ENCODE peak calls at places on chromosome 15, in four cellular contexts. J is GM12878, R is K562, W is endothelial cell of umbilical vein. D is an unnamed sample. For H3K4me1, the result is how much of the 10 kb centered on the place peaks cover.

GRCh38 chr15:63407612-63408011 is 26.0 kb upstream of the CA12 start:
- DNase-seq in J (no peak), R (no peak), W (peak), D (no peak)

GRCh38 chr15:69554321-69554961 is 101.8 kb downstream of the RPLP1 start:
- DNase-seq in J (no peak), R (no peak), W (no peak), D (peak)

GRCh38 chr15:75063338-75063737 is 39.9 kb downstream of the PPCDC start:
- DNase-seq in J (no peak), R (no peak), W (no peak), D (peak)

GRCh38 chr15:94844533-94845390 is 613.4 kb downstream of the MCTP2 start:
- DNase-seq in J (no peak), R (peak), W (peak), D (no peak)

GRCh38 chr15:89836255-89837133 is 21.8 kb upstream of the ANPEP start:
- DNase-seq in J (no peak), R (no peak), W (no peak), D (peak)

GRCh38 chr15:52642386-52643361 is 36.5 kb downstream of the ATOSA start:
- DNase-seq in J (no peak), R (no peak), W (no peak), D (peak)

GRCh38 chr15:86645861-86646393 is 566.3 kb downstream of the AGBL1 start:
- DNase-seq in J (no peak), R (no peak), W (no peak), D (no peak)

GRCh38 chr15:38213392-38213791 is 39.2 kb upstream of the SPRED1 start:
- DNase-seq in J (no peak), R (no peak), W (no peak), D (no peak)

GRCh38 chr15:46996331-46996730 is 721.0 kb upstream of the SEMA6D start:
- DNase-seq in J (no peak), R (no peak), W (no peak), D (no peak)

GRCh38 chr15:52114256-52114655 is 1.7 kb upstream of the BCL2L10 start:
- DNase-seq in J (no peak), R (no peak), W (no peak), D (no peak)

GRCh38 chr15:62390793-62391543 is 225.9 kb upstream of the C2CD4B start:
- DNase-seq in J (no peak), R (peak), W (peak), D (peak)

GRCh38 chr15:88586401-88587162 is 34.6 kb upstream of the AEN start:
- DNase-seq in J (no peak), R (no peak), W (no peak), D (peak)

GRCh38 chr15:39667382-39668127 is 86.7 kb downstream of the THBS1 start:
- DNase-seq in J (no peak), R (no peak), W (no peak), D (no peak)

GRCh38 chr15:96274698-96275097 is 55.8 kb upstream of the NR2F2 start:
- DNase-seq in J (no peak), R (no peak), W (peak), D (no peak)

GRCh38 chr15:90680371-90680935 is 36.7 kb upstream of the BLM start:
- DNase-seq in J (no peak), R (no peak), W (no peak), D (peak)

GRCh38 chr15:62212746-62213145 is 47.7 kb upstream of the C2CD4B start:
- DNase-seq in J (no peak), R (no peak), W (no peak), D (no peak)

GRCh38 chr15:90001062-90001682 is at the start of gene ZNF710:
- DNase-seq in J (no peak), R (peak), W (peak), D (peak)

GRCh38 chr15:48945386-48945785 is 18.3 kb downstream of the SHC4 start:
- DNase-seq in J (no peak), R (no peak), W (peak), D (no peak)

GRCh38 chr15:46260937-46261336 is 626.1 kb downstream of the SQOR start:
- DNase-seq in J (no peak), R (no peak), W (peak), D (no peak)

GRCh38 chr15:93382196-93382820 is 293.3 kb upstream of the RGMA start:
- DNase-seq in J (no peak), R (no peak), W (no peak), D (no peak)

GRCh38 chr15:65368646-65369045 is 9.2 kb downstream of the IGDCC3 start:
- DNase-seq in J (no peak), R (no peak), W (no peak), D (no peak)

GRCh38 chr15:65087411-65087810 is 10.9 kb downstream of the KBTBD13 start:
- DNase-seq in J (no peak), R (no peak), W (no peak), D (no peak)

GRCh38 chr15:99958426-99959097 is 225.3 kb upstream of the LYSMD4 start:
- DNase-seq in J (no peak), R (no peak), W (no peak), D (no peak)

GRCh38 chr15:99341786-99342185 is 90.5 kb downstream of the LRRC28 start:
- DNase-seq in J (no peak), R (no peak), W (no peak), D (peak)

GRCh38 chr15:34799149-34799824 is 3.9 kb upstream of the ACTC1 start:
- DNase-seq in J (no peak), R (peak), W (no peak), D (no peak)

GRCh38 chr15:62066663-62067447 is at the start of gene C2CD4A:
- DNase-seq in J (no peak), R (no peak), W (peak), D (peak)

GRCh38 chr15:58520936-58521292 is 89.1 kb downstream of the LIPC start:
- DNase-seq in J (no peak), R (peak), W (peak), D (no peak)

GRCh38 chr15:35886765-35887164 is 340.8 kb upstream of the DPH6 start:
- DNase-seq in J (no peak), R (no peak), W (peak), D (peak)

GRCh38 chr15:64634576-64635485 is 140.6 kb downstream of the RBPMS2 start:
- DNase-seq in J (peak), R (no peak), W (peak), D (no peak)

GRCh38 chr15:62119224-62119925 is 45.7 kb downstream of the C2CD4B start:
- DNase-seq in J (no peak), R (peak), W (peak), D (peak)

GRCh38 chr15:41429003-41429890 is 12.4 kb downstream of the RTF1 start:
- DNase-seq in J (peak), R (no peak), W (no peak), D (peak)

GRCh38 chr15:38217181-38217580 is 35.5 kb upstream of the SPRED1 start:
- DNase-seq in J (no peak), R (no peak), W (no peak), D (peak)

GRCh38 chr15:89469331-89470107 is 26.9 kb downstream of the RHCG start:
- DNase-seq in J (no peak), R (no peak), W (no peak), D (no peak)

GRCh38 chr15:45439521-45439931 is 61.2 kb upstream of the GATM start:
- DNase-seq in J (no peak), R (no peak), W (no peak), D (no peak)

GRCh38 chr15:67161412-67161811 is 93.0 kb downstream of the AAGAB start:
- DNase-seq in J (no peak), R (no peak), W (no peak), D (no peak)

GRCh38 chr15:90016721-90017120 is 15.6 kb downstream of the ZNF710 start:
- DNase-seq in J (no peak), R (no peak), W (no peak), D (no peak)

GRCh38 chr15:52434885-52435284 is 93.8 kb downstream of the MYO5A start:
- DNase-seq in J (no peak), R (no peak), W (no peak), D (no peak)

GRCh38 chr15:48493084-48493762 is 152.3 kb downstream of the FBN1 start:
- DNase-seq in J (no peak), R (no peak), W (peak), D (peak)

DNA sequence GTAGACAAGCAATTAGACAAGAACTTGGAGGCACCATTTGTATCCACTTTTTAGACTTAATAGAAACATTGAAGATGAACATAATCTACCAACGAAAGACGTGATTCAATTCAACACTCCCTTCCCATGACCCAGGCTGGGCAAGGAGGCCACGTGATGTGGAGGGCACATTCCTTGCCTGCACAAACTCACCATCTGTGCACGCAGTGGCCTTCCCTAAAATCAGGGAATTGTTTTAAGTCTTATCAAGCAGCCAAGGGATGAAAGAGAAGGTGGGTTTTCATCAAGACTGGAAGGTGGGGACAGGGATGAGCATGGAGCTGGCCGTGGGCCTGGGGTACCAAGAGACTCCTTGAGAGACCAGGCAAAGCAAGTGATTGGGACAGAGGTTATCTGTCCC is 13.5 kb downstream of the STARD5 start:
- DNase-seq in J (no peak), R (no peak), W (no peak), D (no peak)
- H3K4me1 ChIP-seq in J (under half), R (under half), W (under half), D (under half)

DNA sequence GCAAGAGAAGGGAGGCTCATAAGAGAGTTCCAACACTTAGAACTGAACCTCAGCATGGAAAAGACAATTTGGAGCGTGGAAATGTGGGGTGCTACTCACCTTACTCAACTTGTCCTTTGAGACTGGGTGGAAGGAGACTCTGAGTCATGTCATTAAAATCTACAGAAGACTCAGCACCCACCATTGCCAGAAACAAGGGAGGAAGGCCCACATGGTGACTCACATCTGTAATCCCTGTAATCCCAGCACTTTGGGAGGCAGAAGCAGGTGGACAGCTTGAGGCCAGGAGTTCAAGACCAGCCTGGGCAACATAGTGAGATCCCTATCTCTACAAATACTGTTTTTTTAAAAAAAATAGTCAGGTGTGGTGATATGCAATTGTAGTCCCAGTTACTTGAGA is 161.9 kb upstream of the UBE3A start:
- DNase-seq in J (no peak), R (no peak), W (no peak), D (no peak)
- TF ChIP-seq FOS in J (no peak), R (no peak), W (no peak), D (no peak)

GRCh38 chr15:73630030-73630429 is 3.2 kb downstream of the NPTN start:
- DNase-seq in J (no peak), R (peak), W (no peak), D (no peak)
- H3K4me1 ChIP-seq in J (under half), R (under half), W (under half), D (under half)

GRCh38 chr15:79430901-79431635 is 1.1 kb upstream of the MINAR1 start:
- DNase-seq in J (no peak), R (no peak), W (peak), D (no peak)

GRCh38 chr15:79433610-79434009 is 1.5 kb downstream of the MINAR1 start:
- DNase-seq in J (no peak), R (no peak), W (no peak), D (no peak)

GRCh38 chr15:79432345-79433311 is 492 bp downstream of the MINAR1 start:
- DNase-seq in J (no peak), R (no peak), W (no peak), D (no peak)

GRCh38 chr15:79434361-79434760 is 2.2 kb downstream of the MINAR1 start:
- DNase-seq in J (no peak), R (no peak), W (no peak), D (no peak)

GRCh38 chr15:79431636-79432344 is at the start of gene MINAR1:
- DNase-seq in J (no peak), R (no peak), W (peak), D (peak)
- TF ChIP-seq FOS in J (no peak), R (no peak), W (no peak), D (no peak)

GRCh38 chr15:49984436-49984835 is 134.6 kb downstream of the ATP8B4 start:
- DNase-seq in J (no peak), R (no peak), W (no peak), D (no peak)
- H3K4me1 ChIP-seq in J (under half), R (under half), W (under half), D (under half)

DNA sequence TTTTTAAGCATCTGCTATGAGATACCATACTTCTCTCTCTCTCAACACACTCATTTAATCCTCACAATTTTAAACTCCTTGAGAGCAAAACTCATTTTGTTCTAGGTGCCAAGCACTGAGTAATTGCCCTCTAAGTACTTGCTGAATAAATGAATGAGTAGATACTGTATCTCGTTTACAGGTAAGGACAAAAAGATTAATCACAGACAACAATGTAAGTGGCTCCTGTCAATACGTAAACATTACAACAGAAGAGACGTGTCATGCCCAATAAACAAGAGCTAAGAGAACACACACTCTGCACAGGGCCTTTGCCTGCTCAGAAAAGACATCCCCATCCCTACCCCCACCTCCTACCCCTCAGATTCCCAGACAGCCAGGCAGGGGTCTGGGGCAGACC is 59.8 kb downstream of the CHSY1 start:
- DNase-seq in J (no peak), R (no peak), W (no peak), D (no peak)
- TF ChIP-seq FOS in J (no peak), R (no peak), W (no peak), D (no peak)

DNA sequence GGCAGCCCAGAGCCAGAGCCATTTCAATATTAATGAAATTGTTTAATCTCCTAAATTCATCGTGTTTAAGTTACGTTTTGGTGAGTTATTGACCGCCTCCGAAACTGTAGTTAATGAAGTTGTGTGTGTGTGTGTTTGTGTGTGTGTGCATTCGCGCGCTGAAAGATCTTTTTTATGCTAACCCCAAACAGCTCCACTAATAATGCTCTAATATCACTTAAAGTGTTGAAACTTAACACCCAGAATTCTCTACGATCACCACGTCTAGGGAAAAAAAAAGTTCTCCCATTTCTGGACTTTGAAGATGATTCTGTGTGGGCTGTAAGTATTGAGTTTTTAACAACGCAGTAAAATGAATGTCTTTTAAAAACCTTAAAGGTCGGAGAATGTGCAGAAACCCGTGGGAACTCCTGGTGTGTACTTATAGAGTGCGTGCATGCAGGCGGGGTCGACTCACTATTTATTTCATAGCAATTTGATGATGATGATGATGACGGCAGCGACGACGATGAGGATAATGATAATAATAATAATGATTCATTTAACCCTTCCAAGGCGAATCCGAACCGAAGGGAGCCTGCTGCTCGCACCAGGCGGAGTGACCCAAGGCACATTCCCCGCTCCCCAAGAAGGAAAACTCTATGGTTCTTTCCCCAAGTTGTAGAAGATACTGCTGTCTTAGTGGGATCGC is 1.4 kb upstream of the FOXB1 start:
- DNase-seq in J (no peak), R (no peak), W (no peak), D (peak)
- H3K4me1 ChIP-seq in J (under half), R (under half), W (under half), D (under half)

GRCh38 chr15:32778391-32779176 is 60.8 kb downstream of the GREM1 start:
- DNase-seq in J (no peak), R (no peak), W (no peak), D (no peak)

GRCh38 chr15:32784571-32784970 is 66.8 kb downstream of the GREM1 start:
- DNase-seq in J (no peak), R (no peak), W (no peak), D (no peak)

GRCh38 chr15:32786906-32787305 is 69.1 kb downstream of the GREM1 start:
- DNase-seq in J (no peak), R (no peak), W (no peak), D (no peak)

GRCh38 chr15:32781781-32782180 is 64.0 kb downstream of the GREM1 start:
- DNase-seq in J (no peak), R (no peak), W (peak), D (no peak)
- TF ChIP-seq FOS in J (no peak), R (no peak), W (peak), D (no peak)

GRCh38 chr15:73921257-73921890 is 4.9 kb upstream of the LOXL1 start:
- DNase-seq in J (no peak), R (no peak), W (no peak), D (no peak)
- H3K4me1 ChIP-seq in J (under half), R (under half), W (under half), D (under half)

DNA sequence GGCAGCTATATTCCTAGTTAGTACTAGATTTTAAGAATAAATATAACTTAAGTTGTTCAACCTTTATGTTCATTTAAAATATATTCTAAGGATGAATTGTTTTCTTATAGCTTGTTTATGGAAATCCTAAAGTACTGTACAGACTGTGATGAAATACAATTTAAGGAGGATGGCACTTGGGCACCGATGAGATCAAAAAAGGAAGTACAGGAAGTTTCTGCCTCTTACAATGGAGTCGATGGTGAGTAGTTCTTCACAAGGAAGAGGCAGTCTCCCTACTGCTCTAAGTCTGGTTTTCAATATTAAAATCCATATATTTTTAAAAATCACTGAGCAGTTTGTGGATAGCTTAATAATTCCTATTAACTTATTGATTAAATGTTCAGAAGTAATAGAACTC is 29.6 kb downstream of the CALML4 start:
- DNase-seq in J (no peak), R (no peak), W (no peak), D (no peak)
- TF ChIP-seq FOS in J (no peak), R (no peak), W (no peak), D (no peak)